ENCODE peak calls at places on chromosomes 6 and 20, in nine cellular contexts. M is fibroblast of villous mesenchyme, U is nephron progenitor cell, J is NB4, P is WERI-Rb-1, V is PC-9, H is fibroblast of pulmonary artery, G is mesothelial cell of epicardium, A is upper lobe of right lung. F is an unnamed sample.

GRCh38 chr6:17846762-17847161 is 140.0 kb upstream of the NUP153 start:
- DNase-seq in J (no peak), H (no peak), A (no peak), G (no peak), U (no peak), P (no peak), M (no peak), V (no peak), F (no peak)

GRCh38 chr6:136426627-136427377 is 123.4 kb downstream of the MAP7 start:
- DNase-seq in U (no peak), A (no peak), P (no peak), J (peak), V (no peak), G (no peak), H (no peak), M (no peak), F (no peak)

GRCh38 chr6:56642366-56643261 is at the start of gene DST:
- DNase-seq in M (peak), G (no peak), V (peak), P (no peak), J (no peak), A (no peak), U (no peak), H (peak), F (no peak)

GRCh38 chr6:40640591-40641293 is 53.6 kb upstream of the LRFN2 start:
- DNase-seq in G (no peak), V (no peak), H (peak), P (no peak), M (no peak), A (no peak), U (peak), J (peak), F (no peak)

GRCh38 chr6:111462770-111463391 is 20.1 kb downstream of the REV3L start:
- DNase-seq in A (no peak), V (no peak), H (peak), P (no peak), J (peak), M (peak), G (no peak), U (no peak), F (no peak)

GRCh38 chr6:168884646-168885086 is 369.0 kb downstream of the THBS2 start:
- DNase-seq in V (peak), H (peak), U (peak), G (peak), A (peak), J (peak), M (peak), P (peak), F (peak)

GRCh38 chr6:70180183-70180903 is 122.5 kb downstream of the COL9A1 start:
- DNase-seq in P (no peak), H (no peak), V (no peak), G (no peak), A (no peak), J (no peak), M (no peak), U (no peak), F (no peak)

GRCh38 chr6:7051780-7052440 is 55.9 kb upstream of the RREB1 start:
- DNase-seq in V (peak), U (peak), A (peak), P (peak), H (peak), J (peak), G (peak), M (no peak), F (peak)

GRCh38 chr6:133895573-133896343 is 6.8 kb downstream of the TCF21 start:
- DNase-seq in A (no peak), V (no peak), H (peak), U (peak), P (no peak), M (no peak), J (no peak), G (no peak), F (peak)

GRCh38 chr6:169253745-169254238 is at the start of gene THBS2:
- DNase-seq in U (peak), G (no peak), P (no peak), J (no peak), H (peak), V (no peak), M (peak), A (peak), F (peak)

GRCh38 chr6:3455490-3456394 is 1.1 kb downstream of the SLC22A23 start:
- DNase-seq in P (peak), A (peak), H (no peak), U (peak), V (peak), G (no peak), J (no peak), M (no peak), F (peak)

GRCh38 chr6:3328145-3328544 is 69.4 kb downstream of the PSMG4 start:
- DNase-seq in M (no peak), P (no peak), H (peak), G (no peak), U (no peak), A (no peak), V (no peak), J (no peak), F (no peak)

GRCh38 chr6:38212116-38212515 is 392.6 kb downstream of the ZFAND3 start:
- DNase-seq in J (no peak), A (no peak), G (no peak), U (no peak), P (no peak), H (no peak), V (no peak), M (no peak), F (no peak)

GRCh38 chr20:12152996-12153395 is 235.3 kb downstream of the BTBD3 start:
- DNase-seq in G (no peak), V (no peak), J (no peak), A (no peak), M (peak), P (no peak), H (peak), U (no peak), F (no peak)

GRCh38 chr6:33962673-33963072 is 158.9 kb upstream of the MLN start:
- DNase-seq in U (no peak), V (no peak), P (peak), H (no peak), G (no peak), J (no peak), M (no peak), A (peak), F (no peak)

GRCh38 chr20:3396492-3396891 is 11.0 kb downstream of the DNAAF9 start:
- DNase-seq in H (no peak), U (no peak), J (no peak), G (no peak), M (no peak), V (no peak), P (no peak), A (no peak), F (no peak)

GRCh38 chr6:14673201-14673600 is 555.6 kb downstream of the CD83 start:
- DNase-seq in V (no peak), M (peak), G (no peak), A (no peak), H (peak), P (no peak), U (no peak), J (no peak), F (no peak)

GRCh38 chr6:168414696-168415095 is 26.3 kb upstream of the SMOC2 start:
- DNase-seq in H (peak), U (no peak), G (no peak), P (no peak), M (no peak), A (no peak), V (no peak), J (no peak), F (no peak)

GRCh38 chr20:10675456-10675848 is 1.7 kb upstream of the JAG1 start:
- DNase-seq in P (no peak), A (no peak), V (no peak), U (no peak), G (no peak), M (no peak), J (no peak), H (no peak), F (no peak)

GRCh38 chr6:53236241-53236640 is 87.6 kb upstream of the GCM1 start:
- DNase-seq in U (no peak), A (no peak), H (no peak), G (no peak), P (no peak), V (no peak), M (no peak), J (no peak), F (no peak)

GRCh38 chr6:49668083-49668511 is 31.5 kb upstream of the RHAG start:
- DNase-seq in P (no peak), J (no peak), G (no peak), V (peak), H (no peak), A (no peak), U (no peak), M (no peak), F (no peak)

GRCh38 chr6:139515511-139515910 is 141.1 kb upstream of the CITED2 start:
- DNase-seq in P (no peak), G (no peak), A (no peak), V (no peak), H (peak), U (no peak), M (peak), J (no peak), F (no peak)

GRCh38 chr6:25137497-25137896 is 141.7 kb upstream of the CARMIL1 start:
- DNase-seq in V (no peak), P (no peak), G (no peak), M (no peak), A (no peak), U (no peak), H (no peak), J (peak), F (no peak)

GRCh38 chr6:7568021-7568420 is 22.0 kb upstream of the SNRNP48 start:
- DNase-seq in U (no peak), P (no peak), M (peak), H (peak), A (no peak), G (no peak), V (no peak), J (no peak), F (no peak)

GRCh38 chr6:157944983-157945931 is 36.4 kb upstream of the SYNJ2 start:
- DNase-seq in U (no peak), A (no peak), P (no peak), H (no peak), V (no peak), G (no peak), M (peak), J (no peak), F (no peak)

GRCh38 chr20:48886189-48886588 is 35.3 kb upstream of the ARFGEF2 start:
- DNase-seq in V (no peak), U (no peak), H (no peak), A (no peak), J (no peak), M (no peak), P (no peak), G (no peak), F (no peak)

GRCh38 chr20:48015136-48015925 is 230.1 kb upstream of the SULF2 start:
- DNase-seq in H (peak), M (peak), V (no peak), J (no peak), A (no peak), G (no peak), U (no peak), P (no peak), F (no peak)

DNA sequence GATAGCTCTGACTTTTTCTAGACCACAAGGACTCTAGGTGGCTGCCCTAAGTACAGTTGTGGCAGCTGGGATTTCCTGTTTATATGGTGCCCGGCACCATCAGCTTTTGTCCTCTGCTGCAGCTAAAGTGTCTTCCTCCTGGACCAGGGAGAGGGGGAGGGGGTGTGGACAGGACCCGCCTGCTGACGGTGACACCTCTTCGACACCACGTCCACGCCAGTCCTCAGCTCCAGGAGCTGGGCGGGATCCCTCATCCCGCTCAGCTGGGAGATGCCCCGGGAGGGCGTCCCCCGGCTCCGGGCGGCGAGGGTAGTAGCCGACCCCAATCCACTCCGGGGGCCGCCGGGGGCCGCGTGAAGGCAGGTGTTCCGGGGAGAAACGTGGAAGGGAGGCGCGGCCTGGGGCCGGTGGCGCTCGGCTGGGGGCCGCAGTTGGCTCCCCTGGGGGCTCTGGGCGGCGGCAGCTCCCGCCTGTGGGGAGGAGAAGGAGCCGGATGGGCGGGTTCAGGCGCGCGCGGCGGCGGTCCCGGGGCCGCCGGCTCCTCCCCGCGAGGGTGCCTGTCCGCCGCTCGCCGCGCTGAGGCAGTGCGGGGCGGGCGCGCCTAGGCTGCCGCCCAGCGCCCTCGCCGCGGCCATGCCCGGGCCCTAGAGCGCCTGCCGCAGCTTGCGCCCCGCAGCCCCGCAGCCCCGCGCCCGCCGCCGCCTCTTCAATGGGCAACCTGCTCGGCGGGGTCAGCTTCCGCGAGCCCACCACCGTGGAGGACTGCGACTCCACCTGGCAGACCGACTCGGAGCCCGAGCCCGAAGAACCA is at the start of gene OGFRL1:
- DNase-seq in V (peak), H (peak), A (peak), P (peak), M (peak), J (peak), G (peak), U (peak), F (peak)
- TF ChIP-seq CTCF in V (no peak), H (no peak), A (no peak), P (peak), M (no peak), J (no peak), G (no peak), U (no peak), F (no peak)

GRCh38 chr6:63816979-63817436 is 181.4 kb downstream of the PHF3 start:
- DNase-seq in G (no peak), U (no peak), M (peak), A (no peak), H (peak), V (no peak), P (peak), J (peak), F (peak)
- TF ChIP-seq CTCF in G (no peak), U (no peak), M (peak), A (no peak), H (peak), V (no peak), P (peak), J (peak), F (no peak)

GRCh38 chr6:82362144-82362543 is 1.5 kb upstream of the TPBG start:
- DNase-seq in V (no peak), A (no peak), M (no peak), H (no peak), J (no peak), G (no peak), U (no peak), P (no peak), F (no peak)

GRCh38 chr6:82364087-82365010 is 732 bp downstream of the TPBG start:
- DNase-seq in A (peak), V (peak), M (peak), P (peak), U (peak), G (peak), J (no peak), H (peak), F (peak)

GRCh38 chr6:82362868-82363267 is 749 bp upstream of the TPBG start:
- DNase-seq in U (peak), A (no peak), P (no peak), H (peak), G (no peak), M (peak), J (no peak), V (no peak), F (no peak)

GRCh38 chr6:82365011-82365751 is 1.6 kb downstream of the TPBG start:
- DNase-seq in J (no peak), A (peak), G (peak), P (peak), V (peak), U (peak), H (peak), M (peak), F (peak)

GRCh38 chr6:82363368-82364086 is at the start of gene TPBG:
- DNase-seq in G (peak), U (peak), A (peak), J (no peak), V (peak), P (peak), M (peak), H (peak), F (peak)
- TF ChIP-seq CTCF in G (no peak), U (peak), A (no peak), J (no peak), V (peak), P (peak), M (peak), H (peak), F (peak)

DNA sequence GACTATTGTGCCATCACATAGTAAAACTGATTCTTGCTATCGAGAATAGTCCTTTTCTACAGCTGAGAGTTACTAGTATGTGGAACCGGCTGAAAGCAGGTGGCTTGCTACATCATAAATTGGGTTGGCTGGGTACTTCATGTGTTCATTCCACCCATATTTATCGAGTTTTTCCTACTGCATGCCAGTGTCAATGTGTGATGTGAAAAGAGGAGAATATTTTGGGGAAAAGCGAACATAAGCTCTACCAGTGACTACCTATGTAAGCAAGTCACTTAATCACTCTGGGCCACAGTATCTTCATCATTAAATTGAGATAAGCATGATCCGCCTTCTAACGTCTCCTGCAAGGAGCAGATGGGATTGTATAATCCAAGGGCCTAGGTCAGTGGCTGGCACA is 61.0 kb downstream of the TSHZ2 start:
- DNase-seq in V (no peak), P (no peak), J (no peak), A (no peak), U (no peak), H (no peak), G (no peak), M (no peak), F (no peak)
- TF ChIP-seq CTCF in V (no peak), P (no peak), J (no peak), A (no peak), U (no peak), H (no peak), G (no peak), M (no peak), F (no peak)

GRCh38 chr20:43543138-43543537 is 15.7 kb upstream of the SGK2 start:
- DNase-seq in U (no peak), G (no peak), P (no peak), H (no peak), M (no peak), V (no peak), A (peak), J (no peak), F (no peak)

GRCh38 chr20:43542674-43543073 is 16.2 kb upstream of the SGK2 start:
- DNase-seq in H (no peak), G (no peak), U (no peak), V (no peak), M (no peak), A (no peak), P (no peak), J (no peak), F (no peak)

GRCh38 chr20:43540673-43541060 is 18.2 kb upstream of the SGK2 start:
- DNase-seq in V (no peak), M (no peak), H (no peak), P (no peak), G (no peak), A (peak), J (no peak), U (no peak), F (no peak)

GRCh38 chr20:43539975-43540672 is 18.7 kb upstream of the SGK2 start:
- DNase-seq in J (no peak), P (no peak), A (peak), M (no peak), V (no peak), U (no peak), H (no peak), G (no peak), F (no peak)

GRCh38 chr20:43541214-43541613 is 17.6 kb upstream of the SGK2 start:
- DNase-seq in U (no peak), H (peak), A (no peak), G (no peak), M (no peak), P (no peak), J (no peak), V (no peak), F (no peak)
- TF ChIP-seq CTCF in U (no peak), H (no peak), A (no peak), G (no peak), M (no peak), P (no peak), J (no peak), V (no peak), F (no peak)

GRCh38 chr6:137740967-137741761 is 125.9 kb upstream of the TNFAIP3 start:
- DNase-seq in A (no peak), H (no peak), U (no peak), G (no peak), J (no peak), V (no peak), M (no peak), P (no peak), F (no peak)
- TF ChIP-seq CTCF in A (no peak), H (no peak), U (no peak), G (no peak), J (no peak), V (no peak), M (no peak), P (peak), F (no peak)

DNA sequence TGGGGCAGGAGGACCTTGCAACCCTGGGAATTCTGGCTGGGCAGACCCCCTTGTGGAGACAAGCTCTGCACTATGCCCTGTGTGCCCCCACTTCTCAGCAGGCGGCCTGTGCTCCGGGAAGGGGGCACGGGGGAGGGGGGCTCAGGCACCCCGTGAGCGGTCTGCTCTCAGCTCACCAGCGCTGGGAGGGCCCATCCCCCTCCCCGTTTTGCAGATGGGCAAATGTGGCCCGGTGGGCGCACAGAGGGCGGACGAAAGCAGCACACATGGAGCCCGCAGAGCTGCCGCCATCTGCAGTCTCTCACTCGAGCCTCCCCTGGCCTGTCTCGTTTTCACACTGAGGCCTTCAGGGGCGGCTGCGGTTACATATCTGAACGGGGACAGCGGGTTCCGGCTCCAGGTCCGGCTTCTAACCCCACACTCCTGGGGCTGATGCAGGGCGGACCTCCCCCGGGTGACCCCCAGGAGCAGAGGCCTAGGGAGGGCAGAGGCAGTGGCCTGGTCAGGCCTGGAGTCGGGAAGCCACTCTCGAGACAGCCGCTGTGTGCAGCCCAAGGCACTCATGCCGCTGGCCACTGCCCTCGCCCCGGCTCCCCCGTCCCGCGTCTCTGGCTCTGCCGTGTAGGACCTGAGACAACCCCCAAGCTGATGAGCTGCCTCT is 13.9 kb downstream of the CHRNA4 start:
- DNase-seq in M (no peak), U (no peak), J (no peak), A (no peak), G (no peak), H (no peak), V (no peak), P (no peak), F (peak)
- TF ChIP-seq CTCF in M (no peak), U (no peak), J (no peak), A (no peak), G (no peak), H (no peak), V (no peak), P (no peak), F (no peak)

GRCh38 chr20:8829232-8829631 is 239.7 kb upstream of the PLCB4 start:
- DNase-seq in P (no peak), A (no peak), V (no peak), H (no peak), G (no peak), M (no peak), J (no peak), U (no peak), F (no peak)
- TF ChIP-seq CTCF in P (peak), A (peak), V (peak), H (peak), G (peak), M (peak), J (peak), U (peak), F (peak)

F was measured in glutamatergic neuron.